ENCODE peak calls at places on chromosomes 7 and 10, in eight cellular contexts. K is K562, V is H1, U is suprapubic skin, H is breast epithelium, M is HepG2, T is transverse colon, S is vagina. G is an unnamed sample.

GRCh38 chr7:117014673-117015133 is 61.4 kb downstream of the ST7 start:
- DNase-seq in U (no peak), V (no peak), M (no peak), H (peak), K (peak), T (peak), S (no peak), G (peak)

GRCh38 chr10:26890956-26891355 is 30.2 kb upstream of the ABI1 start:
- DNase-seq in K (peak), S (no peak), T (peak), H (no peak), V (peak), M (peak), U (no peak), G (no peak)

GRCh38 chr7:69334706-69335105 is 263.6 kb upstream of the AUTS2 start:
- DNase-seq in V (no peak), T (no peak), M (no peak), H (no peak), K (no peak), S (no peak), U (no peak), G (no peak)

GRCh38 chr7:70177166-70177565 is 578.9 kb downstream of the AUTS2 start:
- DNase-seq in M (no peak), V (no peak), H (no peak), K (no peak), S (no peak), U (no peak), T (no peak), G (no peak)

GRCh38 chr10:30056767-30057355 is 2.5 kb downstream of the JCAD start:
- DNase-seq in T (no peak), M (no peak), V (no peak), K (no peak), S (no peak), U (no peak), H (no peak), G (no peak)

GRCh38 chr7:30134523-30135270 is at the start of gene MTURN:
- DNase-seq in K (peak), U (peak), T (peak), S (no peak), H (peak), V (peak), M (peak), G (peak)

GRCh38 chr7:69429817-69430501 is 168.3 kb upstream of the AUTS2 start:
- DNase-seq in S (no peak), V (no peak), T (peak), H (no peak), U (no peak), K (no peak), M (no peak), G (peak)

GRCh38 chr7:121419201-121420148 is 23.4 kb upstream of the FAM3C start:
- DNase-seq in S (no peak), U (no peak), K (no peak), M (no peak), V (no peak), H (no peak), T (no peak), G (no peak)

GRCh38 chr7:159046300-159046699 is 98.4 kb downstream of the VIPR2 start:
- DNase-seq in H (no peak), S (peak), K (no peak), T (no peak), U (no peak), V (peak), M (no peak), G (no peak)

GRCh38 chr10:113454341-113455061 is 98.4 kb upstream of the HABP2 start:
- DNase-seq in M (peak), H (no peak), K (peak), U (no peak), S (peak), V (peak), T (peak), G (peak)

GRCh38 chr7:83547526-83547925 is 101.4 kb downstream of the SEMA3E start:
- DNase-seq in U (no peak), T (no peak), S (no peak), H (no peak), V (no peak), M (no peak), K (no peak), G (no peak)

GRCh38 chr7:80829527-80829926 is 89.3 kb downstream of the SEMA3C start:
- DNase-seq in K (no peak), S (no peak), V (no peak), M (no peak), U (no peak), H (no peak), T (no peak), G (no peak)
- TF ChIP-seq CTCF in K (no peak), S (no peak), V (no peak), M (no peak), U (no peak), H (no peak), T (no peak), G (no peak)

GRCh38 chr7:2512713-2513112 is 6.9 kb upstream of the LFNG start:
- DNase-seq in M (no peak), V (no peak), U (no peak), K (no peak), T (no peak), H (no peak), S (no peak), G (no peak)

GRCh38 chr7:2510909-2511768 is 8.4 kb upstream of the LFNG start:
- DNase-seq in M (peak), U (no peak), T (peak), V (no peak), H (no peak), S (no peak), K (no peak), G (no peak)

GRCh38 chr7:2513702-2514101 is 5.9 kb upstream of the LFNG start:
- DNase-seq in M (no peak), S (no peak), U (no peak), H (no peak), K (no peak), V (no peak), T (no peak), G (no peak)

GRCh38 chr7:2511769-2512168 is 7.8 kb upstream of the LFNG start:
- DNase-seq in K (no peak), M (no peak), S (no peak), H (no peak), T (no peak), U (no peak), V (no peak), G (no peak)

GRCh38 chr7:2512179-2512644 is 7.4 kb upstream of the LFNG start:
- DNase-seq in H (no peak), T (peak), K (no peak), U (no peak), V (no peak), M (no peak), S (no peak), G (no peak)
- TF ChIP-seq POLR2AphosphoS5 in H (no peak), T (no peak), K (no peak), U (no peak), V (no peak), M (no peak), S (no peak), G (no peak)

GRCh38 chr7:47514367-47514766 is 67.5 kb downstream of the TNS3 start:
- DNase-seq in M (no peak), S (no peak), V (no peak), K (no peak), H (no peak), T (no peak), U (no peak), G (no peak)
- H3K27ac ChIP-seq in M (peak), S (peak), V (no peak), K (no peak), H (no peak), T (peak), U (peak), G (peak)

DNA sequence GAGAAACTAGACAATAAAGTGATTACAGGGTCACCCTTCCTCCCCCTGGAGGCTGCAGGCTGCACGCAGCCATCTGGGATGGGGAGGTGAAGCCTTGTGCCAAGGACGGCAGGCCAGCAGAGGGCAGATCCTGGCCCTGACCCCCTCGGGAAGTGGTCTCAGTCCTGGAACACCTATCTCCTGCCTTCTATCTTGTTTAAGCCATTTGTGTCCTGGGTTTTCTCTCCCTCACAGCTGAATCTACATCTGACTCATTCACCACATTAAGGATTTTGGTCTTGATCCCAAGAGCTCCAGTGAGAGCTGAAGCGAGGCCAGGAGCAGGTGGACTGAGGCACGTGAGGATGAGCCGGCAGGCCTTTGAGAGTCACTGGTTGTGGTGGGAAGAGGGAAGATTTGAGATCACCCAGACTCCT is 16.4 kb upstream of the PARP12 start:
- DNase-seq in M (peak), K (peak), T (no peak), U (no peak), S (no peak), V (peak), H (no peak), G (no peak)
- TF ChIP-seq CTCF in M (peak), K (peak), T (no peak), U (no peak), S (no peak), V (peak), H (no peak), G (no peak)

DNA sequence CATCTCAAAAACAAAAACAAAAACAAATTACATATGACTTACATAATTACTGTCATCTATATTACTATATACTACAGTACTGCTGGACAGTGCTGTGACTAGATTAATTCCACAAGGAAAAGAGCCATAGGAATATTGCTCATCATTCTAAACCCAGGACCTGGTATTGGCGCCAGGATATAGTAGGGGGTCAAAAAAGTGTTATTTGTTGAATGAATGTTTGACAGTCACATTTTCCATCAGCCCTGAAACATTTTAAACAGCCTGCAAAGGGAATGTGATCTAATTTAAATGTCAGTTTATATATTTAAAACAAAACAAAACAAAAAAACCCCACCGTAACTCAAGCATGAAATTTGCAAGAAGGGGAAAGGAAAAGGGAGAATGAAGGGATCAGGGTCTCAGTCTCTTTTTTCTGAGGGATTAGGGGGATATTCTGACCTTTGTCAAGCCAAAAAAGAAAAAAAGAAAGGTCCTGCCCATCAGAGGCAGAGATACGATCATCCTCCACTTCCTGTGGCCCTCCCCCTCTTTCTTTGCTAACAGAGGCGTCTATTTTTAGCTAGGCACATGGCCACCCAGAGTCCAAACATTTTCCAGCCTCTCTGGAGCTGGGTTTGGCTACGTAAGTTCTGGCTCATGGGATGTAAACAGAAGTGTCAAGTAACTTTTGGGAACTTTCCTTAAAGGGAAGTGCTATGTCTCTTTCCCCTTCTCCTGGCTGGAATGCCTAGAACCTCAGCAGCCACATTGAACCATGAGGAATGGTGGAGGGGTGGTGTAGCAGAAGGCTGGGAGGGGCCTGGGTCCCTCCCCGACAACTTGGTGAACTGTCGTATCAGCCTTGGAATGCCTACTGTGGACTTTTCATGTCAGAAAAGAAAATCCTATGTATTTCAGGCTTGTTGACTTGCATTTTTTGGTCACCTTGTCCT is 44.6 kb upstream of the DLG5 start:
- DNase-seq in S (peak), T (peak), V (no peak), U (no peak), M (peak), H (peak), K (peak), G (peak)
- TF ChIP-seq POLR2AphosphoS5 in S (no peak), T (peak), V (no peak), U (no peak), M (no peak), H (peak), K (peak), G (peak)

GRCh38 chr10:125054216-125054615 is 106.1 kb downstream of the CTBP2 start:
- DNase-seq in T (no peak), M (no peak), U (no peak), K (peak), H (no peak), S (no peak), V (no peak), G (no peak)
- H3K27ac ChIP-seq in T (peak), M (no peak), U (no peak), K (no peak), H (peak), S (peak), V (no peak), G (peak)

GRCh38 chr7:143002106-143002505 is 24.8 kb downstream of the OR9A2 start:
- DNase-seq in U (no peak), H (no peak), V (no peak), M (no peak), S (no peak), K (no peak), T (no peak), G (no peak)
- TF ChIP-seq CTCF in U (no peak), H (no peak), V (no peak), M (no peak), S (no peak), K (peak), T (no peak), G (no peak)